ENCODE peak calls at places on chromosomes 7 and 10, in nine cellular contexts. S is hepatocyte, W is suprapubic skin, R is brain microvascular endothelial cell, M is tibial artery, F is fibroblast of the aortic adventitia, J is astrocyte, I is PC-3, N is tibial nerve. B is an unnamed sample.

GRCh38 chr7:31890751-31891150 is 179.5 kb downstream of the PDE1C start:
- DNase-seq in S (no peak), W (no peak), R (no peak), M (no peak), F (no peak), J (no peak), I (no peak), N (no peak), B (no peak)

GRCh38 chr7:27834179-27834921 is 94.4 kb downstream of the TAX1BP1 start:
- DNase-seq in S (no peak), W (no peak), R (no peak), M (no peak), F (no peak), J (no peak), I (no peak), N (no peak), B (no peak)

GRCh38 chr7:156074982-156075615 is 262.8 kb upstream of the SHH start:
- DNase-seq in S (no peak), W (no peak), R (no peak), M (no peak), F (no peak), J (no peak), I (no peak), N (no peak), B (no peak)

GRCh38 chr10:88624840-88625239 is 38.3 kb downstream of the LIPJ start:
- DNase-seq in S (no peak), W (no peak), R (no peak), M (no peak), F (no peak), J (no peak), I (no peak), N (no peak), B (no peak)

GRCh38 chr10:79055100-79055782 is 13.5 kb upstream of the ZMIZ1 start:
- DNase-seq in S (no peak), W (peak), R (no peak), M (peak), F (no peak), J (no peak), I (no peak), N (no peak), B (no peak)

GRCh38 chr10:33248638-33249037 is 85.8 kb downstream of the NRP1 start:
- DNase-seq in S (no peak), W (no peak), R (peak), M (no peak), F (peak), J (peak), I (peak), N (no peak), B (no peak)

GRCh38 chr10:44382131-44382858 is 2.6 kb downstream of the CXCL12 start:
- DNase-seq in S (no peak), W (peak), R (no peak), M (peak), F (peak), J (no peak), I (no peak), N (no peak), B (no peak)

GRCh38 chr10:72088879-72089585 is 681 bp upstream of the SPOCK2 start:
- DNase-seq in S (no peak), W (peak), R (no peak), M (no peak), F (no peak), J (no peak), I (no peak), N (no peak), B (peak)

GRCh38 chr7:85102813-85103350 is 84.0 kb downstream of the SEMA3D start:
- DNase-seq in S (no peak), W (no peak), R (no peak), M (no peak), F (peak), J (peak), I (peak), N (no peak), B (no peak)

GRCh38 chr7:112484671-112485097 is 3.9 kb downstream of the LSMEM1 start:
- DNase-seq in S (peak), W (no peak), R (peak), M (peak), F (peak), J (peak), I (peak), N (no peak), B (no peak)

GRCh38 chr7:70565723-70566122 is 566.2 kb upstream of the GALNT17 start:
- DNase-seq in S (no peak), W (no peak), R (no peak), M (no peak), F (no peak), J (no peak), I (no peak), N (no peak), B (no peak)

GRCh38 chr10:121340176-121340850 is 257.9 kb downstream of the FGFR2 start:
- DNase-seq in S (no peak), W (no peak), R (no peak), M (no peak), F (no peak), J (no peak), I (no peak), N (no peak), B (no peak)

GRCh38 chr10:118760265-118760664 is 5.5 kb upstream of the CACUL1 start:
- DNase-seq in S (peak), W (no peak), R (no peak), M (no peak), F (no peak), J (no peak), I (no peak), N (no peak), B (peak)

GRCh38 chr10:82813856-82814255 is 938.9 kb downstream of the NRG3 start:
- DNase-seq in S (peak), W (no peak), R (no peak), M (no peak), F (peak), J (peak), I (no peak), N (no peak), B (no peak)

GRCh38 chr7:76051840-76052239 is 3.9 kb downstream of the MDH2 start:
- DNase-seq in S (no peak), W (no peak), R (no peak), M (no peak), F (no peak), J (no peak), I (peak), N (no peak), B (no peak)
- TF ChIP-seq CTCF in S (no peak), W (no peak), R (no peak), M (no peak), F (no peak), J (no peak), I (no peak), N (no peak), B (no peak)

DNA sequence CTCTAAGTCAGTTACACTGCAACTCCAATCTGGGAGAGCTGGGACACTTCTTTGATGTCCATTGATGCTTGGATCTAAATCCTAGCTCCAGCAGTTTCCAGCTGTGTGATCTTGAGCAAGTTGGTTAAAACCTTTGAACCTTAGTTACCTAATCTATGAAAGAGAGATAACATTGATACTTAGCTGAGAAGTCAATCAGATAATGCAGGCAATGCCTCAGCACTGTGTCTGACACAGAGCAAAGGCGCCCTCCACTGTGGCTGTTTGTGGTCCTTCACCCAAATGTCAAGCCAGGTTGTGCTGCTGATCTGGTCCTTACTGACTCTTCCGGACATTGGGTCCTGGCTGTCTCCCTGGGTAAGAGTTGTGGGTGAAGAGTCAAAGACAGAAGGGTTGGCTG is 20.2 kb downstream of the DNTT start:
- DNase-seq in S (no peak), W (no peak), R (no peak), M (no peak), F (no peak), J (no peak), I (no peak), N (no peak), B (no peak)
- TF ChIP-seq CTCF in S (no peak), W (no peak), R (no peak), M (no peak), F (no peak), J (no peak), I (no peak), N (no peak), B (no peak)

DNA sequence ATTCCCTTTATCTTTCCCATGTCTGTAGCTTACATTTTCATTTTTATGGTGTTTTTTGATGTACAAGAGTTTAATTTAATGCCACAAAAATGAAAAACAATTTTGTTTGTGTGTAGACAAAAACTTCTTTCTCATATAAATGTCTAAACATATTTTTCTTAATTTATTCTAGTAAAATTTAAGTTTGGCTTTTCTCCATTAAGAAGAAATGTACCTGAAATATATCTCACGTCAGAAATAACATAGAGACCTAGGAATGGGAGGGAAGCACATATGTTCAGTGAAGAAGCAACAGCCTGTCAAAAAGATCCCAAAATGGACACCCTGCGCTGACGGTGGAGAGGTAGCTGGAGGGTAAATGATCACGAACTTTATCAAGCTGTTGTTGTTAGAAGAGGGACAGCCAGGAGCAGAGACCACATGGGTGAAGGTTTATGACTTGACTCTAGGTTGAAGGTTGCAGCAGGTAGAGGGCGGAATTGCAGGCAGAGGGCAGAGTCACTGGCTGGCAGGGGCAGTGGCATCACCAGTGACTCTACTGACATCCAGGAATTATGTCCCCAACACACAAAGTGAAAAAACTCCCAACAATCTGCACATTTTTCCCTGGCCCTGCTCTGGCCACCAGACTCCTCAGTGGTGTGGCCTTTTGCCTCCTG is 225.9 kb upstream of the PRSS58 start:
- DNase-seq in S (no peak), W (no peak), R (no peak), M (peak), F (no peak), J (no peak), I (no peak), N (no peak), B (no peak)
- TF ChIP-seq CTCF in S (no peak), W (no peak), R (peak), M (no peak), F (no peak), J (no peak), I (peak), N (no peak), B (peak)

DNA sequence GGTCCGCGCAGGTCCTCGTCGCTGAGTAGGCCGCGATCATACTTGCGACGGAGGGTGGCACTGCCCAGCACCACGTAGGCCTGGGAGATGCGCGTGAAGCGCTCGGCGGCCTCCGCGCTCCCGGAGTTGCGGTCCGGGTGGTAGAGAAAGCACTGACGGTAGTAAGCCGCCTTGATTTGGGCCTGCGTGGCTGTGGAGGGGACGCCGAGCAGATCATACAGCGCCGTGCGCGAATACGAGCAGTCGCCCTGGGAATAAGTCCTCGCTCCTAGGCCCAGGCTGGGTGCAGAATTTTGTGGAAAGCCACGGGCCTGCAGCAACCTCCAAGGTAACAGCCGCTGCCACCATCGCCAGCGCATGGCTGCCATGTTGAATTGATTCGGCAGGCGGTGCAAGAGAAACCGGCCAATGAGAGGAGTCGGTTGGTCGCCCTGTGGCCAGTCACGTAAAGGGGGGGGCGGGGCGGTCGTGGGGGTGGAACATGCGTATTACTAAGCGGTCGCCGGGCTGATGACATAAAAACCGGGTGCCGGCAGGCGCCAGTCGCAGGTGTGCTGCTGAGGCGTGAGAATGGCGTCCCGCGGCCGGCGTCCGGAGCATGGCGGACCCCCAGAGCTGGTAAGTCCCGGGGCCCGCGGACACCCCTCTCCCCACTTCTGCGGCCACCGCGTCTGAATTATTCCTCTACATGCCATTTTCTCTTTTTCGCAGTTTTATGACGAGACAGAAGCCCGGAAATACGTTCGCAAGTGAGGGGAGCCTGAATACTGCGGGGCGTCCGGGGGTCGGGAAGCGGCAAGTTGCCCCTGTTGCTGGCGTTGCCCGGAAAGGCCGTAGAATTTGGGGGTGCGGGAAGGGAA is at the start of the genes BUD23 and DNAJC30:
- DNase-seq in S (peak), W (peak), R (peak), M (peak), F (peak), J (peak), I (peak), N (peak), B (peak)
- TF ChIP-seq CTCF in S (no peak), W (no peak), R (no peak), M (no peak), F (no peak), J (no peak), I (no peak), N (no peak), B (no peak)

GRCh38 chr7:17651926-17652385 is 288.3 kb downstream of the SNX13 start:
- DNase-seq in S (peak), W (no peak), R (peak), M (no peak), F (peak), J (peak), I (peak), N (no peak), B (no peak)

GRCh38 chr7:17645500-17645899 is 294.8 kb downstream of the SNX13 start:
- DNase-seq in S (no peak), W (no peak), R (no peak), M (no peak), F (no peak), J (no peak), I (no peak), N (no peak), B (no peak)

GRCh38 chr7:17640730-17641377 is 299.4 kb downstream of the SNX13 start:
- DNase-seq in S (peak), W (no peak), R (peak), M (no peak), F (peak), J (no peak), I (peak), N (no peak), B (no peak)

GRCh38 chr7:17651296-17651695 is 289.0 kb downstream of the SNX13 start:
- DNase-seq in S (no peak), W (no peak), R (no peak), M (no peak), F (peak), J (no peak), I (no peak), N (no peak), B (no peak)

DNA sequence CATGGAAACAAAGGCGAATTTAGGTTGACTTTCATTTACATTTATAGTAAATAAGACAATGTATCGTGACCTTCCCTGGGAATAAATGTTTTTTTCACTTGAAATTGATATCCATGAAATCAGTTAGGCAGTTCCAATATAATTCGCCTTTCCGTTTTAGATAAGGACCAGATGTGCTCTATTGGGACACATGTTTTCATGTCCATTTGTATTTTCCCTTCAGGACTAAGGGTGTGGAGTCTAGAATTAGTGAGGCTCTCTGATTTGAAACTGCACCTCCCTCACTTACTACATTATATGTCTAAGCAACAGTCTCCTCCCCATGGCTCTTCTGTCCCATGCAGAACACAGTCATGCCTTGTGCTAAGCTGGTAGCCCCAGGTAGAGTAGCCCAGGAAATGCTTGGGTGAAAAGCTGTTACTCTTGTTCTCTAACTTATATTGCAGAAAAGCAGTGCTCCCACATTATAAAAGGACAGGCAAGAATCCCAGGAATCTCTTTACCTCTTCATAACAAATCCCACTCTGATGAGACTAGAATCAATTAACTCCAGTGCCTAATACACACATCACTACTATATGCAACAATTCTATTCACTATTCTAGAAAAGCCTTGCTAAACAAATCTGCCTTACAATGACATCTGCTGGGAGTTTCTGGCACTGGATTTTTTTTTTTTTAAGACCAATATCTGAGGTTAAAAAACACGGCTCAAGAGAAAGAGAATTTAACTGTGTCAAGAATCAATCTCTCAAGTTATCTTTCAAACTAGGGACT is 293.9 kb downstream of the SNX13 start:
- DNase-seq in S (peak), W (no peak), R (no peak), M (no peak), F (peak), J (peak), I (peak), N (no peak), B (no peak)
- TF ChIP-seq CTCF in S (peak), W (peak), R (peak), M (no peak), F (peak), J (peak), I (peak), N (peak), B (no peak)

DNA sequence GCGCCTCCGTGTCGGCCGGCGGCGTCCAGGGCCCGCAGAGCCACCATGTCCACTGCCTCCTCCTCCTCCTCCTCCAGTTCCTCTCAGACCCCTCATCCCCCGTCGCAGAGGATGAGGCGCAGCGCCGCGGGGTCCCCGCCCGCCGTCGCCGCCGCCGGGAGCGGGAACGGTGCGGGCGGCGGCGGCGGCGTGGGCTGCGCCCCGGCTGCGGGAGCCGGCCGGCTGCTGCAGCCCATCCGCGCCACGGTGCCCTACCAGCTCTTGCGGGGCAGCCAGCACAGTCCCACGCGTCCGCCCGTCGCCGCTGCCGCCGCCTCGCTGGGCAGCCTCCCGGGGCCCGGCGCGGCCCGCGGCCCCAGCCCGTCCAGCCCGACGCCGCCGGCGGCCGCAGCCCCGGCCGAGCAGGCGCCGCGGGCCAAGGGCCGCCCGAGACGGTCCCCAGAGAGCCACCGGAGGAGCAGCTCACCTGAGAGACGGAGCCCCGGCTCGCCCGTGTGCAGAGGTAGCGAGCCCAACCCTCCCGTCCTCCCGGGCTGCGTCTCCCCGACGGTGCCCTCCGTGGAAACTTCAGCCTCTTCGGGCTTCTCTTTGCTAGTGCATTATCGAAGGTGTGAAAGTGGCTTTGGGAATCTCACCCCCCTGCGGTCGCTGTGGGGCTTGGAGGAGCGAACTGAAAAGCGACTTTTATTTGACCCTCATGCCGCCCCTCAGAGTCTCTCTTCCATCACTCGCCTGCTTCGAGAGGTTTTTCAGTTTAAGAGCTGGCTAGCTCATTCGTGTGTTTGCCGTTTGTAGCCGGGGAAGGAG is 913 bp downstream of the GLCCI1 start:
- DNase-seq in S (peak), W (no peak), R (peak), M (peak), F (peak), J (peak), I (peak), N (peak), B (peak)
- TF ChIP-seq CTCF in S (no peak), W (no peak), R (peak), M (no peak), F (peak), J (no peak), I (no peak), N (no peak), B (no peak)

DNA sequence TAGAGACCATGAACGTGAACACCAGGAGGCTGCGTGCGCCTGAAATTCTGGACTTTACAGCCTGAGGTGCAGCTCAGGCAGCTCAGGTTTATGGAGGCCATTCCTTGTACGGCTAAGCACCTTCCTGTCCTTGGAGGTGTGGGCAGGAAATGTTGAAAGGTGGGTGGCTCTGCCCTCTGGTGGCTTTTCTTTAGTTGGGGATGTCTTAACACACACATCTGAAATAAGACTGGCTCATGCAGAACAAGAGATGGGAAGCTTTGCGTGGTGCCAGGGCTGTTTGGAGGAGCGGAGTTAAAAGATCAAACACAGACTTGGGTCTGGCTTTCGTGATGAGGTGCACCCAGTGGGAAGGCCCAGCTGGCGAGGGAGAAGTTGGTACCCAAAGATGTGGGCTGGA is 64.1 kb downstream of the DOCK1 start:
- DNase-seq in S (peak), W (peak), R (peak), M (no peak), F (peak), J (no peak), I (peak), N (no peak), B (no peak)
- TF ChIP-seq CTCF in S (peak), W (no peak), R (no peak), M (no peak), F (no peak), J (peak), I (peak), N (no peak), B (no peak)

B was measured in glutamatergic neuron.